ENCODE peak calls at places on chromosomes 12 and 14, in four cellular contexts. A is K562, Z is GM12878, B is GM12891. T is an unnamed sample.

GRCh38 chr12:56601503-56601902 is 28.6 kb downstream of the BAZ2A start:
- DNase-seq in A (peak), B (no peak), Z (no peak), T (no peak)

GRCh38 chr12:24909667-24910066 is 39.2 kb downstream of the BCAT1 start:
- DNase-seq in B (no peak), Z (no peak), A (no peak), T (no peak)

GRCh38 chr12:120684523-120684932 is 2.4 kb upstream of the MLEC start:
- DNase-seq in A (no peak), Z (peak), B (no peak), T (no peak)

GRCh38 chr12:69583203-69583602 is 2.1 kb upstream of the CCT2 start:
- DNase-seq in B (no peak), Z (no peak), A (peak), T (no peak)

GRCh38 chr12:7935773-7936581 is at the start of gene SLC2A3:
- DNase-seq in B (peak), Z (peak), A (peak), T (peak)

GRCh38 chr12:108613548-108613947 is 15.7 kb upstream of the TMEM119 start:
- DNase-seq in B (no peak), A (no peak), Z (no peak), T (no peak)

GRCh38 chr12:103457471-103457870 is 38.3 kb downstream of the C12orf42 start:
- DNase-seq in A (no peak), B (no peak), Z (no peak), T (no peak)

GRCh38 chr14:96710060-96710636 is 87.0 kb upstream of the VRK1 start:
- DNase-seq in A (no peak), Z (no peak), B (no peak), T (no peak)

GRCh38 chr12:7608184-7608911 is 57.4 kb downstream of the APOBEC1 start:
- DNase-seq in B (no peak), Z (no peak), A (no peak), T (no peak)

GRCh38 chr14:102363182-102363952 is 626 bp downstream of the TECPR2 start:
- DNase-seq in A (peak), B (no peak), Z (no peak), T (no peak)

GRCh38 chr14:91898256-91898843 is 31.0 kb upstream of the TC2N start:
- DNase-seq in Z (no peak), B (no peak), A (no peak), T (no peak)

GRCh38 chr12:100843061-100843460 is 48.5 kb downstream of the ANO4 start:
- DNase-seq in A (no peak), B (no peak), Z (no peak), T (no peak)

GRCh38 chr14:61153436-61153835 is 127.7 kb downstream of the TMEM30B start:
- DNase-seq in A (no peak), B (no peak), Z (no peak), T (no peak)

GRCh38 chr12:23060161-23060560 is 435.2 kb downstream of the ETNK1 start:
- DNase-seq in A (no peak), Z (no peak), B (no peak), T (no peak)

GRCh38 chr12:23063206-23063605 is 438.2 kb downstream of the ETNK1 start:
- DNase-seq in B (no peak), Z (no peak), A (no peak), T (no peak)

DNA sequence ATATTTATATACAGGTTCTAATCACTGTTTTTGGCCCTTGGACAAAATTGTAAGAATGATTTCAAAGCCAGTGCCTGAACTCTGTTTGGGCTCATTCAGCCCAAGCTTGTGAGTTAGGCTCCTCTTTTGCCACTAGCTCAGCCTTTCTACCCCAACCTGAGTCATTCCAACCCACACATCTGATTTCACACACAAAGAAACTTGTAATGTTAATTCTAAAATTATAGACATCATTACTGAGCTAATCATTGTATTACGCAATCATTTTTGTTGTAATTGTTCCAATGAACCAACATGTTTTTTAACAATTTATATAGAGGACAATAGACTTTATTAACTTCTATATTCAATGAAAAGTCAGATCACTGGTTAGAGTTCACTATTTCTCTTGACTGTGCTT is 441.1 kb downstream of the ETNK1 start:
- DNase-seq in A (no peak), B (no peak), Z (no peak), T (no peak)
- TF ChIP-seq SPI1 in A (no peak), B (no peak), Z (no peak), T (no peak)

GRCh38 chr14:52948039-52948438 is 2.8 kb downstream of the FERMT2 start:
- DNase-seq in A (no peak), Z (no peak), B (no peak), T (no peak)
- TF ChIP-seq SPI1 in A (no peak), Z (no peak), B (no peak), T (no peak)

GRCh38 chr12:114864688-114865685 is 181.0 kb upstream of the TBX3 start:
- DNase-seq in B (no peak), Z (no peak), A (no peak), T (no peak)

GRCh38 chr12:114873656-114874055 is 189.7 kb upstream of the TBX3 start:
- DNase-seq in B (no peak), Z (no peak), A (no peak), T (no peak)

GRCh38 chr12:114863911-114864310 is 179.9 kb upstream of the TBX3 start:
- DNase-seq in A (no peak), B (no peak), Z (no peak), T (no peak)

GRCh38 chr12:114866331-114866730 is 182.4 kb upstream of the TBX3 start:
- DNase-seq in Z (no peak), A (peak), B (no peak), T (no peak)

GRCh38 chr12:114869091-114869834 is 185.3 kb upstream of the TBX3 start:
- DNase-seq in A (no peak), Z (no peak), B (no peak), T (no peak)
- TF ChIP-seq SPI1 in A (no peak), Z (no peak), B (no peak), T (no peak)

GRCh38 chr14:20421267-20421666 is 8.0 kb upstream of the TEP1 start:
- DNase-seq in A (no peak), Z (no peak), B (no peak), T (no peak)

GRCh38 chr14:20415723-20416622 is 2.7 kb upstream of the TEP1 start:
- DNase-seq in B (no peak), A (peak), Z (peak), T (peak)

GRCh38 chr14:20419404-20419803 is 6.1 kb upstream of the TEP1 start:
- DNase-seq in Z (no peak), B (no peak), A (no peak), T (no peak)

GRCh38 chr14:20418501-20418909 is 5.2 kb upstream of the TEP1 start:
- DNase-seq in A (no peak), B (no peak), Z (no peak), T (no peak)

GRCh38 chr14:20417250-20418186 is 4.2 kb upstream of the TEP1 start:
- DNase-seq in B (no peak), A (no peak), Z (no peak), T (no peak)
- TF ChIP-seq SPI1 in B (no peak), A (no peak), Z (no peak), T (no peak)

GRCh38 chr12:22100952-22101748 is 55.1 kb downstream of the CMAS start:
- DNase-seq in Z (peak), A (no peak), B (no peak), T (peak)

GRCh38 chr12:22103418-22103817 is 57.4 kb downstream of the CMAS start:
- DNase-seq in Z (no peak), B (no peak), A (no peak), T (no peak)

GRCh38 chr12:22105542-22105941 is 59.5 kb downstream of the CMAS start:
- DNase-seq in A (no peak), Z (no peak), B (no peak), T (no peak)

DNA sequence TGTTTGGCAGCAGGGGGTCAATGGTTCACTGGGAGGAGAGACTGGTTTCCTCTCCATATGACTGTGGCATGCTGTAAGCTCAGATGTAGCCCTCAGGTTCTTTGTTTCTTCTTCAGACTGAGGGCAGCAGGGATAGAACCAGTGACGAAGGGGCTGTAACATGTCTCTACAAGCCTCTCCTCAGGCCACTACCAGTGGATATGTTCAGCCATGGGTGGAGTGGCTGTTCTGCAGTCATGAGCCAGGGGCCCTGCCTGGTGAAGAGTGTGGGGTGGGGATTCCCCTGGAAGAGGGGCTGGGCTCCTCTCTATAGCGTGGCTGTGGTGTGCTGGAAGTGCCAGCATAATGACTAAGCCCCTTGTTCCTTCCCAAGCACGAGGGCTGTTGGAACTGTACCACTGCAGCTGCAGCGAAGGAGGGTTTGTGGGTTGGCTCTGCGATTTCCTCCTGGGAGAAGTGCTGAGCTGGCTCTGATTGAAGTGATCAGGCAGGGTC is 55.8 kb downstream of the CMAS start:
- DNase-seq in Z (no peak), A (no peak), B (no peak), T (no peak)
- TF ChIP-seq SPI1 in Z (no peak), A (no peak), B (no peak), T (no peak)

GRCh38 chr12:4266990-4267389 is 6.6 kb upstream of the CCND2 start:
- DNase-seq in B (no peak), Z (no peak), A (no peak), T (no peak)

GRCh38 chr12:4269279-4269991 is 4.1 kb upstream of the CCND2 start:
- DNase-seq in A (peak), B (peak), Z (no peak), T (peak)

GRCh38 chr12:4270016-4270669 is 3.4 kb upstream of the CCND2 start:
- DNase-seq in B (no peak), Z (no peak), A (no peak), T (no peak)

GRCh38 chr12:4267904-4268548 is 5.5 kb upstream of the CCND2 start:
- DNase-seq in A (no peak), B (no peak), Z (no peak), T (no peak)

DNA sequence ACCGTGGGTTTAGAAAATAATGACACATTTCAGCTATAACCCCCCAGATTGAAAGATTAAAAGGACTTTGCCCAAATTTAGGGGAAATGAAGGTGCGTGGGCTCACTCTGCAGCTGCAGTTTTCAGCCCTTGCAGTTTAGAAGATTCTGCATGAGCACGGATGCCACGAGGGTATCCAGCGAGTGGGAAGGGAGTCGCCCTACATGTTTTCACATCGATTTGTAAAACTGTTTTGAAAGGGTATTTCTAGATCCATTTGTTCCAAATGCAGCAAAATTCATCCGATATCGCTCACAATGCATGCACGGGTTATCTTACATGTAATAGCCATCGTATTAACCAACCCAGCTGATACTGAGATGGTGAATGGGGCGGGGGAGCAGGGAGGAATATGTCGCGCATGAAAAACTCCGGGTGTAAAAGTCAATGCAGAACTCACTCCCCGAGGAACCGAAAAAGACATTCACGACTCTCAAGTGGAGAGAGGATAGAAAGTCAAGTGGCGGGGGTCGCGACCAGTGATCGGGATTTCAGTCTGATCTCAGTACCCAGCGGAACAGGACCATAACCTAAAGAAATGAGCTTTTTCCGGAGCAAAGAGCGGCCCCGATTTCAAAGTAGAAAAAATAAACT is 4.9 kb upstream of the CCND2 start:
- DNase-seq in B (no peak), A (no peak), Z (no peak), T (no peak)
- TF ChIP-seq SPI1 in B (peak), A (no peak), Z (peak), T (no peak)

DNA sequence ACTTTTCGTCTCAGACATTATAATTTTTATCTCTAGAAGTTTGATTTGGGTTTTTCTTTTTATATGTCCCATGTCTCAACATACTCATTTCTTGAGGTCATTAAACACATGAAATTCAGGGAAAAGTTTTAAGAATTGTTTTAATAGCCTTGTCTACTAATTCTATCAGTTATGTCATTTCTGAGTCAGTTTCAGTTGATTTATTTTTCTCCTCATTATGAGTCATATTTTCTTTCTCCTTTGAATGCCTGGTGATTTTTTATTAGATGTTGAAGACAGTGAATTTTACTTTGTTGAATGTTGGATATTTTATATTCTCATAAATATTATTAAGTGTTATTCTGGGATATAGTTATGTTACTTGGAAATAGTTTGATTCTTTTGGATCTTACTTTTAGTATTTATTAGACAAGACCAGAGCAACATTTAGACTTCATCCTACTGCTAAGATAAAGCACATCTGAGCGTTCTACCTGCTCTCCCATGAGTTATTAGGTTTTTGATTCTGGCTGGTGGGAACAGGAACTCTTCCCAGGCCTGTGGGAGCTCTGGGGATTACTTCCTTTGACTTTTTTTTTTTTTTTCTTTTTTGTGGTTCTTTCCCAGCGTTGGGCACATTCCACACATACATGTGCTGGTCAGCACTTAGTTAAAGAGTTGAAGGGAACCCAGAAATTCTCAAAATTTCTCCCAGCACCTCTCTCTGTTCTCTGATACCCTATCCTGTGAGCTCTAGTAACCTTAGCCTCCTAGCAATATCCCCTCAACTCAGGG is 1157.7 kb downstream of the BCL11B start:
- DNase-seq in B (no peak), A (no peak), Z (no peak), T (no peak)
- TF ChIP-seq SPI1 in B (no peak), A (no peak), Z (no peak), T (no peak)

DNA sequence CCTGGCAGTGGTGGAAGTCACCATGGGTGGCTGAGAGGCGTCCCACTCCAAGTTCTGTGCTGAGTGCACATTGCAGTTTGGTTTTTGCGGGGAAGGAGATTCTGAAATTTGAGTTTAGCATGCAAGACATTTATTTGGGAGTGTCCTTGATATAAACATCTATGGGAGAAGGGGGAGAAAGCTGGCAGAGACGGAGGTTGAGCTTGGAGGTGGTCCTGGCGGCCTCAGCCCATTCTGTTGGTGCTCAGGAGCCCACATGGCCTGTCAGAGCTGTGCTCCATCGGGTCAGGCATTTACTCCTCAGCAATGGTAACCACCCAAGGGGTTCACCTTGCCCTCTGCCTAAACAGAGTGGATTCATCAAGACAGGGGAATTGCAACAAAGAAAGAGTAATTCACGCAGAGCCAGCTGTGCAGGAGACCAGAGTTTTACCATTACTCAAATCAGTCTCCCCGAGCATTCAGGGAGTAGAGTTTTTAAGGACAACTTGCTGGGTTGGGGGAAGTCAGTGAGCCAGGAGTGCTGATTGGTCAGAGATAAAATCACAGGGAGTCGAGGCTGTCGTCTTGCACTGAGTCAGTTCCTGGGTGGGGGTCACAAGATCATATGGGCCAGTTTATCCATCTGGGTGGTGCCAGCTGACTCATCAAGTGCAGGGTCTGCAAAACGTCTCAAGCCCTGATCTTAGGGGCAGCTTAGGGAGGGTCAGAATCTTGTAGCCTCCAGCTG is 323.3 kb upstream of the TMEM132C start:
- DNase-seq in B (no peak), Z (no peak), A (no peak), T (no peak)
- TF ChIP-seq SPI1 in B (no peak), Z (no peak), A (no peak), T (no peak)

DNA sequence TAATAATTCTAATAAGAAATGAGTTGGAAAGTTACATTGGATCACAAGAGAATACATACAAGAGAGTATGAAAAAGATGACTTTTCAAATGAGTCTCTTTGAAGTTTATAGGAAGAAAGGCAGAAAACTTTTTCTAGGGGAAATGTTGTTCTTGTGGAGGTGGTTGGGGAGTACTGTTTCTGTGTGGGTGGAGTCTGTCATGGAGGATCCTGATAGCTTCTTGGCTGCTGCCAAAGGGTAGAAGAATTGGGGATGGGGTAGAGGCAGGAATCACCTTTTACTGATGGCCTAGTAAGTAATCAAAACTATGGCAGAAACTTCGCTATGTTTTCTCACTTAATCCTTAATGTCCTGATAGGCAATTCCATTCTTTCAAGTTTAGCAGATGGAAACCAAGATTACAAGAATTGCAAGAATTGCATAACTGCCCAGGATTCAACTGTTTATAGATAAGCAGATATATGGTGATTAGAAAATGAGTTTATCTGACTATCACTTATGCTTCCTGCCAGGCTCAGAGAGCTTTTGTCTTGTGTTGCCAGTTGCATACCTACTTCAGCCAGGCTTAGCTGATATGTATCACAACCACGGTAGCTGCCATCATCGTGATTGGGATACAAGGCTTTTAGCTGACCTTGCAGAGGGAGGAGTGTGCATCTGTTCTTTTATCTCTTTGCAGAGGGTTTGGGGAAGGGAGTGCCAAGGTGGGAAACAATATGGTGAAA is 463.9 kb downstream of the TMTC2 start:
- DNase-seq in B (no peak), A (peak), Z (no peak), T (no peak)
- TF ChIP-seq SPI1 in B (no peak), A (no peak), Z (no peak), T (no peak)

T was measured in HL-60.